ENCODE peak calls at places on chromosomes 4 and X, in eight cellular contexts. Q is astrocyte of the spinal cord, R is fibroblast of pulmonary artery, Z is neural progenitor cell, T is cardiac muscle cell, O is Panc1, H is AG04449, S is cardiac fibroblast. I is an unnamed sample.

GRCh38 chr4:79016878-79017277 is 77.6 kb upstream of the PAQR3 start:
- DNase-seq in Z (no peak), T (no peak), H (no peak), O (no peak), R (no peak), Q (no peak), S (no peak), I (no peak)

GRCh38 chr4:183407128-183407585 is 37.3 kb upstream of the CDKN2AIP start:
- DNase-seq in O (peak), Q (peak), T (peak), H (no peak), R (peak), S (peak), Z (peak), I (peak)

GRCh38 chr4:7108660-7109059 is 40.8 kb upstream of the GRPEL1 start:
- DNase-seq in O (no peak), Q (no peak), R (no peak), S (no peak), T (no peak), H (no peak), Z (no peak), I (no peak)

GRCh38 chr4:13559414-13559813 is 15.1 kb upstream of the NKX3-2 start:
- DNase-seq in T (peak), O (no peak), Q (peak), Z (no peak), R (peak), S (peak), H (peak), I (no peak)

GRCh38 chrX:123348468-123348867 is 164.4 kb downstream of the GRIA3 start:
- DNase-seq in Z (no peak), R (peak), Q (no peak), S (no peak), T (no peak), H (no peak), O (no peak), I (no peak)

GRCh38 chr4:5217411-5217810 is 166.1 kb downstream of the STK32B start:
- DNase-seq in Q (no peak), H (no peak), S (no peak), R (no peak), Z (no peak), O (no peak), T (no peak), I (no peak)

GRCh38 chr4:74444891-74445642 is at the start of gene AREG:
- DNase-seq in S (peak), O (no peak), Z (peak), Q (peak), T (peak), H (no peak), R (peak), I (peak)

GRCh38 chrX:155876704-155877103 is 4.4 kb upstream of the VAMP7 start:
- DNase-seq in S (no peak), T (no peak), Z (no peak), H (no peak), Q (no peak), R (no peak), O (no peak), I (no peak)

GRCh38 chr4:149785686-149786431 is 29.8 kb downstream of the IQCM start:
- DNase-seq in T (peak), H (no peak), O (no peak), S (peak), Q (peak), R (peak), Z (no peak), I (no peak)

GRCh38 chr4:7206385-7206784 is 14.0 kb downstream of the SORCS2 start:
- DNase-seq in Z (peak), O (no peak), R (peak), H (peak), S (peak), Q (peak), T (peak), I (no peak)

GRCh38 chrX:27882695-27883094 is 74.9 kb downstream of the MAGEB10 start:
- DNase-seq in H (no peak), Q (no peak), S (no peak), T (no peak), R (no peak), Z (no peak), O (no peak), I (no peak)

GRCh38 chr4:142801966-142802365 is 44.1 kb downstream of the INPP4B start:
- DNase-seq in T (no peak), Q (no peak), R (no peak), O (no peak), Z (no peak), S (no peak), H (no peak), I (no peak)

GRCh38 chr4:100106982-100107381 is 83.3 kb downstream of the DDIT4L start:
- DNase-seq in R (no peak), Q (no peak), S (no peak), O (no peak), T (no peak), H (no peak), Z (no peak), I (peak)

GRCh38 chr4:76856183-76856969 is 41.6 kb downstream of the SOWAHB start:
- DNase-seq in O (no peak), R (peak), S (peak), Z (no peak), Q (peak), T (peak), H (peak), I (no peak)

GRCh38 chr4:15805583-15806517 is 27.7 kb downstream of the CD38 start:
- DNase-seq in H (peak), Q (peak), Z (peak), S (peak), T (peak), R (peak), O (peak), I (peak)

GRCh38 chr4:111434581-111434980 is 710.7 kb upstream of the FAM241A start:
- DNase-seq in Z (no peak), S (no peak), R (peak), O (no peak), Q (no peak), T (no peak), H (no peak), I (no peak)

GRCh38 chr4:37666625-37667071 is 19.5 kb downstream of the RELL1 start:
- DNase-seq in R (peak), O (peak), H (no peak), S (peak), T (peak), Q (peak), Z (no peak), I (peak)

GRCh38 chrX:71543316-71543715 is 10.4 kb downstream of the OGT start:
- DNase-seq in S (peak), T (peak), O (no peak), Z (no peak), R (peak), Q (peak), H (no peak), I (no peak)

GRCh38 chr4:123484291-123484926 is 87.8 kb downstream of the SPRY1 start:
- DNase-seq in O (no peak), T (no peak), H (no peak), S (no peak), Q (no peak), Z (no peak), R (no peak), I (no peak)

GRCh38 chr4:48331577-48332340 is 9.6 kb upstream of the SLAIN2 start:
- DNase-seq in T (peak), Z (no peak), Q (peak), S (peak), O (no peak), H (no peak), R (peak), I (no peak)

GRCh38 chr4:129358571-129358970 is 262.6 kb downstream of the C4orf33 start:
- DNase-seq in R (peak), Q (peak), S (peak), H (peak), T (peak), Z (no peak), O (no peak), I (no peak)

GRCh38 chr4:143616771-143617170 is 83.7 kb downstream of the FREM3 start:
- DNase-seq in R (no peak), H (no peak), S (no peak), Z (no peak), T (peak), Q (peak), O (no peak), I (peak)

GRCh38 chr4:185589067-185589844 is 53.9 kb upstream of the PDLIM3 start:
- DNase-seq in R (peak), H (peak), Z (no peak), Q (peak), T (peak), O (no peak), S (peak), I (no peak)

GRCh38 chr4:88335092-88335665 is 43.5 kb upstream of the HERC6 start:
- DNase-seq in S (peak), O (no peak), R (no peak), Z (peak), Q (no peak), H (no peak), T (peak), I (no peak)

GRCh38 chr4:186221624-186222023 is 5.7 kb upstream of the KLKB1 start:
- DNase-seq in T (no peak), Z (no peak), O (no peak), H (no peak), S (no peak), R (no peak), Q (no peak), I (no peak)

DNA sequence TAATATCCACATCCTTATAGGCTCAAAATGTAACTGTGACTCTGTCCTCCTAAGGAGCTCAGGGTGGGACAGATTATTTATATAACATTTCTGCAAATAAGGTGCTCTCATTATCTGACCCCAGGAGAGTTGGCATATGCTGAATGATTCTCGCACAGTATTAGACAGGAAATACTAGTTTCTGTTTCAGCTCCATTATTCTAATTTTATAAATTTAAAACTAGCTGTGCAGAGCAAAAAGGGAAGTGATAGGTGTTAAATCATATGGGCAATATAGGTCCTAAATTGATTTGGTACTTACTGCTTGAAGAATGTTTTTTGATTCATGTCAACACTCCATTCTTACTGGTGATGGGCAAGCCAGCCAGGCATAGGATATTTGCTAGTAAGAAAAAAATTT is 141.5 kb downstream of the GLRA2 start:
- DNase-seq in O (no peak), S (no peak), R (no peak), Z (no peak), H (no peak), Q (no peak), T (no peak), I (no peak)
- H3K4me3 ChIP-seq in O (no peak), S (no peak), R (no peak), Z (no peak), H (no peak), Q (no peak), T (no peak), I (no peak)

GRCh38 chrX:12978205-12979010 is 3.5 kb downstream of the TMSB4X start:
- DNase-seq in R (peak), Q (peak), H (peak), O (no peak), T (peak), Z (peak), S (peak), I (peak)

GRCh38 chrX:12975999-12976558 is 1.2 kb downstream of the TMSB4X start:
- DNase-seq in H (no peak), T (peak), S (peak), O (no peak), R (peak), Q (peak), Z (peak), I (no peak)

GRCh38 chrX:12979011-12979629 is 4.2 kb downstream of the TMSB4X start:
- DNase-seq in O (no peak), H (no peak), Z (no peak), R (no peak), Q (no peak), T (no peak), S (no peak), I (no peak)

GRCh38 chrX:12979630-12980015 is 4.7 kb downstream of the TMSB4X start:
- DNase-seq in Z (no peak), S (no peak), O (no peak), Q (peak), R (no peak), H (no peak), T (no peak), I (no peak)

DNA sequence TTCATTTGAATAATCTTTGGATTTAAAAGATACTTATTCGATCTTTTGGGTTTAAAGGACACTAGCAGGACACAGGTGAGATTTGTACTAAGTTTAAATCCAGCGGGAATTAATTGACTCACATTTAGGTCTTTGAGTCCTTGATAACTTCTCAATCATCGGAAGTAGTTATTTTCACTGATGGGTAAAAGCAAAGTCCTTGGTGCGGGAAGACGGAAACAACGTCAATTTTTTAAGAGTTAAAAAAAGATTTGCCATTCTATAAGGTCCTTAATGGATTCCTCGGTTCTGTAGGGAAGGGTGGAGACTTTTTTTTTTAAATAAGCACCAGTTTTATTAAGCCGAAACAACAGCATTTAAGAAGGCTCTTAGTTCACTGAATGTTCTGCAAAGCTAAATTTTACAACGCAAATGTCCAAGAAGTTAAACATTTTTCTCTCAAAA is 2.9 kb downstream of the TMSB4X start:
- DNase-seq in Z (no peak), T (no peak), Q (no peak), O (no peak), H (no peak), R (no peak), S (no peak), I (no peak)
- H3K4me3 ChIP-seq in Z (peak), T (no peak), Q (peak), O (peak), H (peak), R (peak), S (peak), I (peak)

GRCh38 chr4:795726-796119 is 30.2 kb downstream of the CPLX1 start:
- DNase-seq in T (no peak), H (no peak), S (no peak), R (no peak), Q (no peak), O (no peak), Z (no peak), I (no peak)
- H3K4me3 ChIP-seq in T (no peak), H (no peak), S (no peak), R (no peak), Q (no peak), O (no peak), Z (peak), I (no peak)

DNA sequence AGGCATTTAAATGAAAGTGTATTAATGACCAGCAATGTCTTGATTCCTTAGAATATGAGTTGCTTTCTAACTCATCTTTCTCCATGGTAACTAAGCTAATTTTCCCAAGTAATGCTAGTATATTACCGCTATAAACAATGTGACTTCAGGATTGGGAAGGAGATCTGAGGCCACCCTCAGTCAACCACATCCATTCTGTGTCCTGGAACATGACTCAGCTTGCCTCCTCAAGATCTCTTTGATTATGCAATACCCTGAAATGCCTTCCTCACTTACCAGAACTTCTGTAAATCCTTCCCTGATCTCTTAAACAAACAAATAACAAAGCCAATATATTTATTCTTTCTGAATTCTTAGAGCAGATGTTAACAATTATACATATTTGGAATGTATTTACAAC is 1495.5 kb downstream of the PCDH18 start:
- DNase-seq in T (peak), S (peak), Q (peak), R (peak), Z (no peak), H (no peak), O (no peak), I (no peak)
- H3K4me3 ChIP-seq in T (no peak), S (no peak), Q (no peak), R (no peak), Z (no peak), H (no peak), O (no peak), I (no peak)

GRCh38 chrX:86047174-86047991 is at the start of gene CHM:
- DNase-seq in H (peak), Q (peak), O (peak), R (peak), T (peak), S (peak), Z (peak), I (peak)
- H3K4me3 ChIP-seq in H (peak), Q (peak), O (peak), R (peak), T (peak), S (peak), Z (peak), I (peak)

GRCh38 chr4:98110214-98110613 is 33.1 kb downstream of the STPG2 start:
- DNase-seq in H (no peak), S (no peak), R (no peak), Q (no peak), T (no peak), Z (no peak), O (no peak), I (no peak)

GRCh38 chr4:98113005-98113404 is 30.3 kb downstream of the STPG2 start:
- DNase-seq in S (peak), Q (peak), H (no peak), R (peak), O (no peak), Z (peak), T (peak), I (no peak)

DNA sequence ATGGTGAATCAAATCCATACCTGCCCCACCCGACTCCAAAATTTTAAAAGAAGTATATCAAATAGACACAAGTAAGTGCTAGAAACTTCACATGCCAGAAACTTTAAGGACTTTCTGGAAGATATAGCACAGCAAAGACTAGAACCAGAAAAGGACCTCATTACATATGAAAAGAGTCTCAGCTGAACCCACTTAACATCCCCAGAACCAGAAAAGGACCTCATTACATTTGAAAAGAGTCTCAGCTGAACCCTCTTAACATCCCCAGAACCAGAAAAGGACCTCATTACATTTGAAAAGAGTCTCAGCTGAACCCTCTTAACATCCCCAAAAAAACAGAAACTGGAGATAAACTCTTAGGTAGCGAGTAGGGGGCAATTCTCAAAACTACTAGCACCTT is 32.3 kb downstream of the STPG2 start:
- DNase-seq in Q (no peak), O (no peak), S (no peak), R (no peak), H (no peak), Z (no peak), T (no peak), I (no peak)
- H3K4me3 ChIP-seq in Q (no peak), O (no peak), S (no peak), R (no peak), H (no peak), Z (no peak), T (no peak), I (no peak)